ENCODE peak calls at places on chromosome 9, in nine cellular contexts. W is suprapubic skin; F is Peyer's patch; I is HCT116; H is transverse colon; V is mucosa of descending colon; R is CD8-positive, alpha-beta T cell; K is MM.1S; D is ovary. L is an unnamed sample.
A peak's percentile ranks its signal among the peaks of the same experiment; 100 is the strongest.

GRCh38 chr9:106668534-106668933 is 194.4 kb upstream of the ZNF462 start:
- DNase-seq in K (no peak), V (no peak), D (no peak), I (no peak), H (no peak), R (no peak), W (no peak), F (no peak), L (no peak)

GRCh38 chr9:78676009-78676408 is 379.1 kb downstream of the PSAT1 start:
- DNase-seq in K (no peak), W (no peak), F (no peak), R (no peak), D (no peak), V (no peak), I (no peak), H (no peak), L (no peak)

GRCh38 chr9:98364042-98364441 is 108.6 kb upstream of the TBC1D2 start:
- DNase-seq in F (no peak), H (no peak), R (no peak), V (no peak), W (no peak), K (no peak), I (no peak), D (no peak), L (no peak)

GRCh38 chr9:92576175-92576574 is 40.4 kb upstream of the ECM2 start:
- DNase-seq in F (no peak), W (no peak), H (no peak), I (no peak), K (no peak), V (no peak), D (no peak), R (no peak), L (no peak)

GRCh38 chr9:92426501-92426900 is 2.2 kb upstream of the OMD start:
- DNase-seq in K (no peak), R (no peak), I (no peak), D (no peak), W (no peak), V (no peak), H (no peak), F (no peak), L (no peak)

GRCh38 chr9:125932012-125932411 is 184.8 kb downstream of the PBX3 start:
- DNase-seq in H (peak; percentile 18), V (no peak), F (no peak), K (no peak), D (peak; percentile 36), I (peak; percentile 81), R (no peak), W (no peak), L (no peak)

GRCh38 chr9:133429641-133430161 is 7.5 kb downstream of the ADAMTS13 start:
- DNase-seq in I (no peak), F (peak; percentile 49), K (no peak), W (no peak), D (no peak), R (peak; percentile 22), H (peak; percentile 59), V (no peak), L (no peak)

GRCh38 chr9:91567642-91568274 is 144.1 kb upstream of the NFIL3 start:
- DNase-seq in H (no peak), R (no peak), V (no peak), K (no peak), I (no peak), D (no peak), F (no peak), W (no peak), L (no peak)

GRCh38 chr9:89745601-89746376 is 141.0 kb downstream of the GADD45G start:
- DNase-seq in D (no peak), H (no peak), W (no peak), F (no peak), I (no peak), R (no peak), K (no peak), V (no peak), L (no peak)

GRCh38 chr9:131612851-131613250 is 67.5 kb downstream of the PRRT1B start:
- DNase-seq in R (no peak), H (no peak), W (no peak), V (no peak), D (no peak), I (no peak), F (no peak), K (no peak), L (no peak)

GRCh38 chr9:133066181-133066983 is 4.6 kb downstream of the CEL start:
- DNase-seq in R (no peak), W (no peak), I (no peak), H (no peak), F (no peak), V (no peak), K (no peak), D (no peak), L (no peak)

GRCh38 chr9:114489928-114490327 is 15.3 kb downstream of the WHRN start:
- DNase-seq in V (no peak), W (no peak), K (no peak), I (no peak), H (no peak), D (no peak), R (no peak), F (no peak), L (no peak)

GRCh38 chr9:91328186-91328585 is 33.5 kb downstream of the AUH start:
- DNase-seq in F (no peak), I (no peak), H (no peak), R (no peak), V (no peak), K (no peak), W (no peak), D (no peak), L (no peak)

GRCh38 chr9:134962998-134963364 is 45.3 kb upstream of the FCN1 start:
- DNase-seq in V (peak; percentile 26), K (no peak), D (no peak), R (no peak), F (no peak), H (no peak), I (no peak), W (no peak), L (no peak)

GRCh38 chr9:136093331-136093986 is 1.6 kb downstream of the NACC2 start:
- DNase-seq in I (no peak), K (no peak), V (peak; percentile 61), W (no peak), F (no peak), R (no peak), H (no peak), D (no peak), L (no peak)
- H3K4me1 ChIP-seq in I (peaks cover 34% of the 10 kb centered on the region), K (no peaks in the 10 kb centered on the region), V (peaks cover 19% of the 10 kb centered on the region), W (peaks cover 65% of the 10 kb centered on the region), F (peaks cover 10% of the 10 kb centered on the region), R (peaks cover 33% of the 10 kb centered on the region), H (peaks cover 65% of the 10 kb centered on the region), D (peaks cover 14% of the 10 kb centered on the region), L (peaks cover 19% of the 10 kb centered on the region)

GRCh38 chr9:70055867-70056266 is 12.2 kb downstream of the MAMDC2 start:
- DNase-seq in W (no peak), H (no peak), K (no peak), I (no peak), V (no peak), D (no peak), F (no peak), R (no peak), L (no peak)

GRCh38 chr9:70053864-70054263 is 10.2 kb downstream of the MAMDC2 start:
- DNase-seq in H (no peak), R (no peak), V (no peak), D (no peak), W (no peak), I (peak; percentile 31), F (no peak), K (no peak), L (no peak)

GRCh38 chr9:70054546-70054945 is 10.9 kb downstream of the MAMDC2 start:
- DNase-seq in I (no peak), F (no peak), H (no peak), K (no peak), W (no peak), V (no peak), D (no peak), R (no peak), L (no peak)

GRCh38 chr9:70058569-70059161 is 15.0 kb downstream of the MAMDC2 start:
- DNase-seq in H (no peak), R (no peak), K (no peak), I (no peak), W (no peak), F (no peak), D (no peak), V (no peak), L (no peak)

GRCh38 chr9:70056545-70056944 is 12.9 kb downstream of the MAMDC2 start:
- DNase-seq in D (no peak), F (no peak), V (no peak), K (no peak), W (no peak), H (no peak), I (no peak), R (no peak), L (no peak)
- H3K4me1 ChIP-seq in D (peaks cover 11% of the 10 kb centered on the region), F (no peaks in the 10 kb centered on the region), V (no peaks in the 10 kb centered on the region), K (peaks cover 8% of the 10 kb centered on the region), W (peaks cover 48% of the 10 kb centered on the region), H (peaks cover 49% of the 10 kb centered on the region), I (peaks cover 33% of the 10 kb centered on the region), R (no peaks in the 10 kb centered on the region), L (no peaks in the 10 kb centered on the region)

DNA sequence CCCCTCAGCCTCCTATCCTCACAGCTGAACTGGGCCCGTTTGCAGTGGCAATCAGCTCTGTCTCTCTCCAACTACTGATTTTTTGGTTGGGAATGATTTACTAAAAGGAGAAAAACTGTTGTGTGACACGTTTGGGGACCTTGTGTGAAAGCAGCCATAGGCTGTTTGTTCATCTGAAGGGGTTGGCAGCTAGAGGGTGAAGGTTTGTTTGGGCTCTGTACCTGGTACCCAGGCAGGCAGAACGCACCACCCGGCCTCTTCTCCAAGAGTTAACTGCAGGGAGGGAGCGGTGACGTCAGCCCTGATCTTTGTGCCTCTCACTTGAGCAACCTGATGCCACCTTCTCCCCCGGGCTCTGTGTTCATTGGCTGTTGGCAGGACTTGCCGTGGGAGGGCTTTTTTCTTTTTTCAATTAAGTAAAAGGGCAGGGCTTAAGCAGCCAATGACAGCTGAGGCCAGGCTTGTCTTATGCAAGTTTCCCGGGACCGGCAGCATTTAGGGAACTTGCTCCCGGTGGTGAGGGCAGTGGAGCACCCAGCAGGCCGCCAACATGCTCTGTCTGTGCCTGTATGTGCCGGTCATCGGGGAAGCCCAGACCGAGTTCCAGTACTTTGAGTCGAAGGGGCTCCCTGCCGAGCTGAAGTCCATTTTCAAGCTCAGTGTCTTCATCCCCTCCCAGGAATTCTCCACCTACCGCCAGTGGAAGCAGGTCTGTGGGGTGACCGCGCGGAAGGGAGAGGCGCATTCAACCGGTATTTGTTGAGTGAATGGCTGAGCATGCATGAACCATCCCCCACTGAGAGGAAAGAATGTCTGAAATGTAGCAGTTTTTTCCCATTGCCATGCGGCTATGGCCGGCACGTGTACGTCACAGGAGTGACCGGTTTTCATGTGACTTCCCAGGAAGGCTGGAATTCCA is 29.3 kb downstream of the PTGES2 start:
- DNase-seq in F (peak; percentile 63), I (peak; percentile 92), K (no peak), V (peak; percentile 94), W (peak; percentile 97), R (peak; percentile 55), H (peak; percentile 95), D (peak; percentile 95), L (peak; percentile 20)
- H3K4me1 ChIP-seq in F (peaks cover 13% of the 10 kb centered on the region), I (peaks cover 32% of the 10 kb centered on the region), K (no peaks in the 10 kb centered on the region), V (peaks cover 55% of the 10 kb centered on the region), W (peaks cover 73% of the 10 kb centered on the region), R (peaks cover 70% of the 10 kb centered on the region), H (peaks cover 63% of the 10 kb centered on the region), D (peaks cover 56% of the 10 kb centered on the region), L (peaks cover 46% of the 10 kb centered on the region)

DNA sequence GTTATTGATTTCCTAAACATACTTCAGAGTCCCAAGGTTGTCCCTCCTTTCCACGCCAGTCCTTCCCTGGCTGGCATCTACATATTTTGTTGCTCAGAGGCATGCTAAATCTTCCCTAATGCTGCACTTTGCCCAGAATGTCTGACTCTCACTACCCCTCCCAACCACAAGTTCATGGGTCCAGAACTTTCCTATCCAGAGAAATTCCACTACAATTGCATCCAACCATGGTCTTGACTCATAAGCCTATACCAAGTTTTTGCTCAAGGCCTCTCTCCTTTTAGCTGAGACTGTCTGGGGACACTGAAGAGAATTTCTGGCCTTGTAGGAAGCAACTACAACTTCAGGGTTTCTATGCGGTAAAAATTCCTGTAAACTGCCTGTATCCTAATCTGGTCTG is 206.3 kb downstream of the BNC2 start:
- DNase-seq in K (no peak), W (no peak), H (no peak), R (no peak), D (no peak), I (no peak), F (no peak), V (no peak), L (no peak)
- H3K4me1 ChIP-seq in K (no peaks in the 10 kb centered on the region), W (no peaks in the 10 kb centered on the region), H (no peaks in the 10 kb centered on the region), R (no peaks in the 10 kb centered on the region), D (peaks cover 1% of the 10 kb centered on the region), I (no peaks in the 10 kb centered on the region), F (no peaks in the 10 kb centered on the region), V (no peaks in the 10 kb centered on the region), L (no peaks in the 10 kb centered on the region)

L was measured in effector memory CD4-positive, alpha-beta T cell.